ENCODE peak calls at places on chromosomes 5 and 9, in eight cellular contexts. R, B, V, K, Y, G, T and X are unnamed samples.
A peak's percentile ranks its signal among the peaks of the same experiment; 100 is the strongest.

GRCh38 chr9:123267481-123268239 is 726 bp downstream of the STRBP start:
- DNase-seq in R (peak; percentile 41), B (no peak), V (no peak), K (no peak), Y (no peak), G (no peak), T (peak; percentile 4), X (peak; percentile 50)

GRCh38 chr5:55821731-55822512 is 29.2 kb upstream of the IL31RA start:
- DNase-seq in R (no peak), B (peak; percentile 8), V (no peak), K (no peak), Y (no peak), G (no peak), T (peak; percentile 3), X (no peak)

GRCh38 chr5:37166197-37166596 is 83.0 kb downstream of the CPLANE1 start:
- DNase-seq in R (no peak), B (no peak), V (no peak), K (no peak), Y (no peak), G (no peak), T (no peak), X (no peak)

GRCh38 chr9:6938447-6938846 is 180.7 kb downstream of the KDM4C start:
- DNase-seq in R (no peak), B (no peak), V (no peak), K (no peak), Y (no peak), G (peak; percentile 42), T (no peak), X (no peak)

GRCh38 chr5:139687656-139688055 is 39.5 kb downstream of the CXXC5 start:
- DNase-seq in R (no peak), B (no peak), V (no peak), K (no peak), Y (no peak), G (no peak), T (no peak), X (no peak)

GRCh38 chr5:57779383-57780223 is 297.0 kb upstream of the ACTBL2 start:
- DNase-seq in R (peak; percentile 57), B (peak; percentile 36), V (peak; percentile 81), K (peak; percentile 65), Y (no peak), G (peak; percentile 13), T (no peak), X (no peak)

GRCh38 chr9:118991366-118992285 is 377.6 kb downstream of the BRINP1 start:
- DNase-seq in R (no peak), B (no peak), V (no peak), K (no peak), Y (no peak), G (no peak), T (no peak), X (no peak)

GRCh38 chr9:77602852-77603251 is 45.3 kb downstream of the GNA14 start:
- DNase-seq in R (no peak), B (no peak), V (no peak), K (no peak), Y (no peak), G (no peak), T (no peak), X (no peak)

GRCh38 chr9:123642291-123643278 is 286.6 kb downstream of the CRB2 start:
- DNase-seq in R (peak; percentile 87), B (no peak), V (peak; percentile 69), K (no peak), Y (no peak), G (peak; percentile 74), T (no peak), X (no peak)

GRCh38 chr9:95049761-95050160 is 267.7 kb downstream of the FANCC start:
- DNase-seq in R (no peak), B (no peak), V (no peak), K (no peak), Y (no peak), G (no peak), T (no peak), X (no peak)